ENCODE peak calls at places on chromosomes 3 and 15, in five cellular contexts. U is IMR-90, P is right cardiac atrium, Y is spleen, Q is transverse colon. W is an unnamed sample.

GRCh38 chr3:31247850-31248618 is 284.7 kb upstream of the STT3B start:
- DNase-seq in Y (no peak), U (no peak), P (no peak), Q (no peak), W (no peak)

GRCh38 chr3:29773481-29773880 is 492.6 kb downstream of the RBMS3 start:
- DNase-seq in Q (no peak), U (no peak), Y (no peak), P (no peak), W (no peak)

GRCh38 chr3:112858410-112859069 is 11.9 kb upstream of the CD200R1L start:
- DNase-seq in Q (no peak), P (no peak), U (peak; percentile 10), Y (no peak), W (no peak)

GRCh38 chr3:169112153-169112892 is 551.2 kb downstream of the MECOM start:
- DNase-seq in Y (no peak), Q (no peak), U (peak; percentile 93), P (no peak), W (peak; percentile 82)

GRCh38 chr15:93037341-93038063 is 51.5 kb downstream of the RGMA start:
- DNase-seq in Y (peak; percentile 85), Q (no peak), U (no peak), P (peak; percentile 79), W (peak; percentile 52)

GRCh38 chr15:85289677-85290365 is 90.6 kb upstream of the AKAP13 start:
- DNase-seq in U (peak; percentile 31), P (no peak), Q (peak; percentile 40), Y (no peak), W (peak; percentile 44)

GRCh38 chr3:68436619-68437411 is 495.5 kb downstream of the TAFA4 start:
- DNase-seq in Y (no peak), U (no peak), Q (no peak), P (no peak), W (no peak)

GRCh38 chr15:43095708-43096347 is 10.0 kb downstream of the UBR1 start:
- DNase-seq in Q (no peak), Y (no peak), U (peak; percentile 79), P (no peak), W (no peak)

GRCh38 chr15:100002787-100003536 is 269.7 kb upstream of the LYSMD4 start:
- DNase-seq in Y (peak; percentile 41), P (no peak), Q (no peak), U (no peak), W (no peak)

GRCh38 chr3:193997228-193998192 is 138.4 kb upstream of the HES1 start:
- DNase-seq in U (no peak), Q (no peak), Y (no peak), P (peak; percentile 73), W (peak; percentile 39)

GRCh38 chr15:100765458-100766224 is 114.0 kb upstream of the ALDH1A3 start:
- DNase-seq in Q (no peak), Y (peak; percentile 57), P (no peak), U (no peak), W (no peak)

GRCh38 chr15:64633332-64633731 is 142.1 kb downstream of the RBPMS2 start:
- DNase-seq in P (no peak), U (no peak), Q (no peak), Y (no peak), W (no peak)

GRCh38 chr3:139297588-139298311 is 46.1 kb upstream of the MRPS22 start:
- DNase-seq in Y (no peak), U (peak; percentile 46), Q (no peak), P (no peak), W (no peak)

GRCh38 chr3:40310690-40311089 is 1.2 kb downstream of the EIF1B start:
- DNase-seq in Y (no peak), U (peak; percentile 44), P (no peak), Q (no peak), W (peak; percentile 57)

GRCh38 chr15:76614725-76615124 is 278.2 kb downstream of the ISL2 start:
- DNase-seq in U (no peak), P (no peak), Y (no peak), Q (no peak), W (no peak)

GRCh38 chr3:177410734-177411133 is 213.5 kb upstream of the TBL1XR1 start:
- DNase-seq in U (no peak), Q (peak; percentile 26), Y (no peak), P (no peak), W (no peak)

GRCh38 chr15:39235084-39235795 is 345.6 kb upstream of the THBS1 start:
- DNase-seq in Q (no peak), P (no peak), Y (no peak), U (peak; percentile 75), W (peak; percentile 65)

GRCh38 chr3:131231710-131232348 is 149.7 kb upstream of the NUDT16 start:
- DNase-seq in P (no peak), Q (no peak), Y (no peak), U (no peak), W (no peak)

GRCh38 chr3:42264399-42265058 is 1.5 kb downstream of the CCK start:
- DNase-seq in P (no peak), Y (no peak), Q (peak; percentile 19), U (peak; percentile 16), W (peak; percentile 9)
- H3K4me3 ChIP-seq in P (no peak overlapping the region), Y (no peak overlapping the region), Q (no peak overlapping the region), U (no peak overlapping the region), W (no peak overlapping the region)

GRCh38 chr15:48304398-48304797 is 26.8 kb upstream of the DUT start:
- DNase-seq in Y (no peak), Q (no peak), U (no peak), P (no peak), W (no peak)
- H3K4me3 ChIP-seq in Y (no peak overlapping the region), Q (no peak overlapping the region), U (no peak overlapping the region), P (no peak overlapping the region), W (no peak overlapping the region)

DNA sequence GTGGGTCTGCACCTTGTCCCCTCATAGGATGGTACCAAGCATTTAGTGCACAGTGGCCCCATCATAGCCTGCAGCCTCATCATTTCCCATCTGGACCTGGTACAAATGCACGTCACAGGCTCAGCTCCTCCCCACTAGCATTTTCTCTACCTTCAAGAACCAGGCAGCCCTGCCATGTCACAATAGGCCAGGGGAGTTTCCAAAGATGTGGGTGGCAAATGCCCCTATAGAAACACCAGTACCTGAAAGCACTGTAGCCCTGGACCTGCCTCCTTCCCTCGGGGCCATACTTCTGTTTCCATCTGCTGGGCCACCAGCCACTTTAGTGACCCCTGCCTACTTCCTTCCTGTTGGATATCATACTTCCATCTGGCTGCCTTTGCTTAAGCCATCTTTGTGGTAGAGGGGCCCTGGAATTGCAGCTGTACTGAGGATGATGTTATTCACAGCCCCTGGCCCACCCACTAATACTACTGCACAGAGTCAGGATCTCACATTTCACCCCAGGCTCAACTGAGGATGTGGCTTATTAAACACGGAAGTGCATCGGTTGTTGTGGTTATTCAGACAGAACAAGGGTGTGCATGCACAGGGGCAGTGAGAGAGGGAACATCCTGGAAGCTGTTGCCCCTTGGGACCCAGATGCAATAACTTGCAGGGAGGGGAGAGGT is 3.8 kb downstream of the TCTA start:
- DNase-seq in P (peak; percentile 31), Q (peak; percentile 42), U (no peak), Y (peak; percentile 87), W (no peak)
- H3K4me3 ChIP-seq in P (no peak overlapping the region), Q (no peak overlapping the region), U (no peak overlapping the region), Y (no peak overlapping the region), W (no peak overlapping the region)

DNA sequence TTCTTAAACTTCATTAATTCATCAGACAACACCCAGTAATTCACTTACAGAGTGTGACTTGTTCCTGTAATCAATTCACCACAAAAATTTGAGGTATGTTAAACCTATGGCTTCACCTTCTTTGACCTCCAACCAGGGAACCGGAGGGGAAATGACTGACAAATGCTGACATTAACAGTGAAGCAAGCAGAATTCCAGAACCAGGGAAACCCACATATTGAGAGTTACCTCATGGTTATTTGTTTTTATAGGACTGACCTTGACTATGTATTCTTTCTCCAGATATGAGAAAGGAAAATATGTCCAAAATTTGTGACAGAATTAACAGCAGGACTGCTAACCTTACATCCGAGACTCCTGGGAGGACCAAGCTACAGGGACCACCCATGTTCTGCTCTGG is 2.7 kb downstream of the P3H2 start:
- DNase-seq in U (peak; percentile 47), Q (no peak), Y (no peak), P (no peak), W (peak; percentile 29)
- H3K4me3 ChIP-seq in U (peak overlapping the region; percentile 50), Q (no peak overlapping the region), Y (peak overlapping the region; percentile 47), P (no peak overlapping the region), W (no peak overlapping the region)

DNA sequence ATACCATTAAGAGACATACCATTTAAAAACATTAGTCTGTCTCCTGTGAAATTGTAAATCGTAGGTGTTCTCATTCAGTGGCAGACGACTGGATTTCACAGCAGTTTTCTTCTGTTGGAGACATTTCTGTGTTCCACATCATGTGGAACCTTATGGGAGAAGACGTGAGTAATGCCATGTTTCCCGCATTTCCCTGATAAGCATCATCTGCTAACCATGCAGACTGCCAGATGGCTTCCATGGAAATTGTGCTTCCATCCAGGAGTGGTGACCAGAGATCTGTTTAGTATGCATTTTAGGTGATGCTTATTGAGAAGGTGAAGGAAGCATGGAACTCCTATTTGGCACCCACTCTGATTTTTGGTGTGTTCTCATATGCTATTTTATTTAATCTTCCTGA is 28.4 kb upstream of the ST3GAL6 start:
- DNase-seq in U (no peak), Q (no peak), P (no peak), Y (no peak), W (no peak)
- H3K4me3 ChIP-seq in U (no peak overlapping the region), Q (no peak overlapping the region), P (peak overlapping the region; percentile 77), Y (no peak overlapping the region), W (no peak overlapping the region)

GRCh38 chr3:129117134-129117533 is 4.5 kb downstream of the RAB43 start:
- DNase-seq in Y (no peak), P (no peak), U (no peak), Q (no peak), W (no peak)

GRCh38 chr3:129114455-129114854 is 7.1 kb downstream of the RAB43 start:
- DNase-seq in Q (no peak), Y (no peak), U (no peak), P (no peak), W (no peak)

GRCh38 chr3:129118745-129119144 is 2.9 kb downstream of the RAB43 start:
- DNase-seq in P (no peak), Y (no peak), U (no peak), Q (no peak), W (no peak)

GRCh38 chr3:129119365-129120100 is 2.1 kb downstream of the RAB43 start:
- DNase-seq in P (no peak), Q (peak; percentile 76), U (no peak), Y (peak; percentile 81), W (no peak)

GRCh38 chr3:129116482-129116946 is 5.1 kb downstream of the RAB43 start:
- DNase-seq in P (no peak), Y (no peak), Q (no peak), U (no peak), W (no peak)
- H3K4me3 ChIP-seq in P (no peak overlapping the region), Y (no peak overlapping the region), Q (no peak overlapping the region), U (no peak overlapping the region), W (no peak overlapping the region)